ENCODE peak calls at places on chromosomes 12 and 14, in four cellular contexts. K, X, S and R are unnamed samples.

GRCh38 chr12:24899503-24900098 is 49.3 kb downstream of the BCAT1 start:
- DNase-seq in S (no peak), K (no peak), X (no peak), R (no peak)

GRCh38 chr12:56256326-56256960 is 1.7 kb downstream of the ANKRD52 start:
- DNase-seq in S (no peak), X (no peak), K (peak), R (no peak)

GRCh38 chr12:80018119-80018518 is 81.2 kb upstream of the OTOGL start:
- DNase-seq in X (no peak), S (no peak), K (no peak), R (no peak)

GRCh38 chr12:54716284-54716683 is 68.1 kb upstream of the DCD start:
- DNase-seq in K (no peak), X (no peak), S (no peak), R (no peak)

GRCh38 chr12:56518570-56518969 is 3.0 kb upstream of the RBMS2 start:
- DNase-seq in K (peak), S (no peak), X (no peak), R (no peak)

GRCh38 chr14:53450871-53451270 is 297.7 kb upstream of the DDHD1 start:
- DNase-seq in X (no peak), S (no peak), K (no peak), R (no peak)

GRCh38 chr14:68824517-68825347 is 31.9 kb upstream of the ZFP36L1 start:
- DNase-seq in X (peak), S (peak), K (peak), R (no peak)

GRCh38 chr12:107244584-107244983 is 151.2 kb upstream of the CRY1 start:
- DNase-seq in S (no peak), X (no peak), K (no peak), R (no peak)

GRCh38 chr12:55736780-55737580 is 5.9 kb upstream of the GDF11 start:
- DNase-seq in X (peak), K (peak), S (peak), R (peak)

GRCh38 chr12:41635731-41636130 is 447.6 kb downstream of the PDZRN4 start:
- DNase-seq in S (no peak), K (no peak), X (no peak), R (no peak)

GRCh38 chr14:72549026-72549425 is 344.9 kb downstream of the DPF3 start:
- DNase-seq in S (no peak), K (no peak), X (no peak), R (no peak)

GRCh38 chr12:120663741-120664140 is 23.2 kb upstream of the MLEC start:
- DNase-seq in X (no peak), S (no peak), K (no peak), R (no peak)

GRCh38 chr14:77339407-77339806 is 18.6 kb downstream of the GSTZ1 start:
- DNase-seq in S (no peak), K (peak), X (no peak), R (no peak)

GRCh38 chr14:75163677-75164076 is 12.7 kb downstream of the TMED10 start:
- DNase-seq in S (no peak), X (no peak), K (no peak), R (no peak)

GRCh38 chr14:102697125-102697900 is 79.9 kb upstream of the TRAF3 start:
- DNase-seq in X (no peak), S (no peak), K (no peak), R (no peak)

GRCh38 chr14:34098045-34098984 is 147.4 kb upstream of the EGLN3 start:
- DNase-seq in S (no peak), X (peak), K (peak), R (peak)

GRCh38 chr14:75615200-75615599 is 36.8 kb downstream of the FLVCR2 start:
- DNase-seq in X (no peak), S (peak), K (no peak), R (no peak)

GRCh38 chr14:100211893-100212292 is 27.1 kb upstream of the YY1 start:
- DNase-seq in X (no peak), K (no peak), S (no peak), R (no peak)

GRCh38 chr12:52692253-52692652 is 11.1 kb downstream of the KRT77 start:
- DNase-seq in X (no peak), K (no peak), S (peak), R (no peak)

GRCh38 chr12:108526482-108527234 is 11.6 kb downstream of the FICD start:
- DNase-seq in S (no peak), K (peak), X (no peak), R (no peak)

GRCh38 chr12:128786741-128787391 is 36.9 kb downstream of the SLC15A4 start:
- DNase-seq in S (no peak), K (no peak), X (no peak), R (no peak)

GRCh38 chr14:38866461-38866860 is 236.6 kb downstream of the SEC23A start:
- DNase-seq in S (no peak), K (peak), X (no peak), R (no peak)

GRCh38 chr14:79016828-79017505 is 846.8 kb downstream of the NRXN3 start:
- DNase-seq in S (no peak), K (peak), X (no peak), R (no peak)

GRCh38 chr12:32776258-32776657 is 20.6 kb upstream of the YARS2 start:
- DNase-seq in S (no peak), X (no peak), K (no peak), R (no peak)

GRCh38 chr12:120190386-120190785 is 4.1 kb downstream of the GCN1 start:
- DNase-seq in S (no peak), X (no peak), K (no peak), R (no peak)

GRCh38 chr12:39392154-39392925 is 50.6 kb downstream of the KIF21A start:
- DNase-seq in K (no peak), X (no peak), S (no peak), R (no peak)

GRCh38 chr12:42855362-42855950 is 265.9 kb upstream of the PRICKLE1 start:
- DNase-seq in X (no peak), S (no peak), K (no peak), R (no peak)

GRCh38 chr14:76955575-76956252 is 72.8 kb downstream of the IRF2BPL start:
- DNase-seq in S (peak), X (no peak), K (peak), R (peak)

GRCh38 chr12:15919491-15919890 is 8.4 kb downstream of the DERA start:
- DNase-seq in K (no peak), S (no peak), X (no peak), R (no peak)

GRCh38 chr14:72812292-72812851 is 81.5 kb downstream of the DPF3 start:
- DNase-seq in S (no peak), X (no peak), K (no peak), R (no peak)

GRCh38 chr14:54083549-54084239 is 127.1 kb upstream of the BMP4 start:
- DNase-seq in S (no peak), X (no peak), K (no peak), R (no peak)

GRCh38 chr12:49539406-49540228 is 787 bp downstream of the KCNH3 start:
- DNase-seq in K (no peak), S (no peak), X (no peak), R (no peak)

GRCh38 chr12:102120886-102121285 is 903 bp downstream of the PARPBP start:
- DNase-seq in S (peak), X (peak), K (peak), R (peak)

GRCh38 chr12:5305425-5305824 is 126.5 kb upstream of the NTF3 start:
- DNase-seq in K (no peak), S (no peak), X (no peak), R (no peak)

GRCh38 chr12:75712223-75712622 is 200.8 kb upstream of the KRR1 start:
- DNase-seq in X (peak), S (no peak), K (no peak), R (no peak)
- H3K4me2 ChIP-seq in X (peak), S (no peak), K (no peak), R (no peak)

DNA sequence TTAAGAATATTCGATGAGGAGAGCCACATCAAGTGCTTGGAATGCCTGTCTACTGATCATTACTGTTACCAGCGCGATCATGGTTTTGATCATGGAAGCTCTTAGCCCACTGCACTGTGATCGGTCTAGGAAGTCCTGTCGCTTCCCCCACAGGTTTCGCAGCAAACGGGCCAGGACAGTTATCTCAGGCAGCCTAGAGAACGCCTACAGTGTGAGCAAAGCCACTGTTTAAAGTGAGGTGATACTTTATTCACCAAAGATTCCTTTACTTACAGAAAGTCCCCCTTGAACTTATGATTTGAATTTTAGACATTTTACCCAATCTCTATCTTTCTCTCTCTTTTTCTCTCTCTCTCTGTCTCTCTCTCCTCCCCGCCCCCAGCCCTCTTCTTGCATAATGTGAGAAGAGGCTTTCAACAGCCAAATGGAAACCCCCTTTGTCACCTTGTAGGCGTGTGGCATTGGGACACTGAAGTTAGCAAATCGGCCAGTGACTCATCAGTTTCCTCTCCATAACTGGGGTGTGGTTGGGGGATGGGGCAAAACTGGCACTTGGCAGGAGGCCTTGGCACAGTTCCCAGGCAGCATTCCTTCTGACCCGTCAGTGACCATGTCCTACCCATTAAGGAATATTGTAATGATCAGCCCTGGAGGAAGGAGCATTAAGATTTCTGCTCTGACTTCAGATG is 214.8 kb downstream of the CHST11 start:
- DNase-seq in K (peak), X (peak), S (peak), R (peak)
- H3K4me2 ChIP-seq in K (no peak), X (peak), S (peak), R (no peak)

GRCh38 chr14:104081951-104082464 is 3.5 kb upstream of the ASPG start:
- DNase-seq in S (no peak), K (no peak), X (no peak), R (no peak)
- H3K4me2 ChIP-seq in S (no peak), K (no peak), X (no peak), R (no peak)

GRCh38 chr14:88748288-88748687 is 44.5 kb downstream of the EML5 start:
- DNase-seq in X (no peak), S (no peak), K (no peak), R (no peak)
- H3K4me2 ChIP-seq in X (no peak), S (no peak), K (no peak), R (no peak)

DNA sequence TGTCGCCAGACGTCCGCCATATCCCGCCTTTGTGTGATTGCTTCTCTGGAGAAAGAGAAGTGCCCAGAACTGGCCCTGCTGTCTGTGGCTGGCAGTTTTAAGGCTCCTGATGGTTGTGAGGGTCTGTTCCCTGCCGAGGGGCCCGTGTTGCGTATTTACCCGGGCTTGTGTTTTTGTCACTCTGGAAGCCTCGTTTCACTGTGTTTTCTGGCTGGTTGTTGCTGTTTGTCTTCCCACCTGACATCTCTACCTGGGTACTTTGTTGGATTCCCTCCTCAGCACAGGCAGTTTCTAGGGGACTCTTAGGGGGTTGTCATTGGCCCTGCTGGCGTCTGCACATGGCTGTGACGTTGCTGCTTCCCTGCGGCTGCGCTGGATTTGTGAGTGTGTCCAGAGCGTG is 6.3 kb downstream of the FBRSL1 start:
- DNase-seq in K (no peak), X (no peak), S (no peak), R (no peak)
- H3K4me2 ChIP-seq in K (no peak), X (no peak), S (no peak), R (no peak)

GRCh38 chr14:65321370-65321875 is 91.1 kb upstream of the FUT8 start:
- DNase-seq in S (peak), K (no peak), X (no peak), R (peak)

GRCh38 chr14:65318636-65319506 is 93.7 kb upstream of the FUT8 start:
- DNase-seq in S (peak), K (no peak), X (no peak), R (no peak)

DNA sequence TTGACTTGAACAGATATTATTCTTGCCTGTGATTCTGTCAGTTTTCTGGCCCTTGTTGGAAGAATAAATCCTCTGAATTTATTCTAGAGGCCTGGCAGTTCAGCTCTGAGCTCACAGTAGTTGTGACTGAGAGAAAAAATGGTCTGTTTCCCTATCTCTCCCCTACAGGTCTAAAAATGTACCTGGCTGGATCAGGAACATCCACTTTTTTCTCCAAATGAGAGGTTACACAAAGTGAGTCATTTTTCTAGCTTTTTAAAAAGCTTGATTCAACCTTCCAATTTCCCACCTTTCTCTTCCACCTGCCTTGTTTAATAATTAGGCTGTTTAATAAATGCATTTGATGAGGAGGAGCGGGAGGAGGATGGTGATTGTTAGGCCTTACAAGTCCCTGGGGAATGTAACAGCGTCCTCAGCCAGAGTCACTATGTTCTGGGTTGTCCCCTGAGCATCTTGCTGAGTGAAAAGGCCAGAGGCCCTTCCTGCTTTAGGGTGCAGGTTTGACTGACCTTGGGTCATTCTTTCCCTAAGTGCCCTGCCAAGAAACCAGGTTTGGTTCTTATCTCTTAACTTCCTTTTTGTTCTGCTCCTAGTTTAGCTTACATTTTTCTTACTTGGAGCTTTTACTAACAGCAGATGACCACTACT is 91.7 kb upstream of the FUT8 start:
- DNase-seq in S (peak), X (no peak), K (no peak), R (no peak)
- H3K4me2 ChIP-seq in S (peak), X (no peak), K (no peak), R (no peak)

GRCh38 chr12:62438098-62438692 is 28.4 kb upstream of the MON2 start:
- DNase-seq in S (peak), K (peak), X (peak), R (peak)
- H3K4me2 ChIP-seq in S (no peak), K (no peak), X (peak), R (no peak)

DNA sequence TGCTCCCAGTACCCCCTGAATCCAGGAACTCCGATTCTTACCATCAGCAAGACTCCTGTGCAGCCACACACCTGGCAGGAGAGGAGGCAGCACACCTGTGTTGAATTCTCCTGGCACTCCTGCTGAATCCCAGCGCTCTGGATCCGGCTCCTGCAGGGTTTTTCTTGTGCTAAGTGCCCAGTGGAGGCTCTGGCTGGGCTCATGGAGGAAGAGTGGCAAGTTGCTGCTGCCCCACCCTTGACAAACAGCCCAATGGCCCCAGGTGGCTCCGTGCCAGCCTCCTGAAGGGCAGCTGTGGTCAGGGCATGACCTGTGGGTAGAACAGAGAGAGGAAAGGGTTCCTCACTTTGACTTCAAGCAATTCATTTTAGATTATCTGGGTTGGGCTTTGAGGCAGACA is 20.0 kb downstream of the CRACR2A start:
- DNase-seq in K (no peak), X (no peak), S (no peak), R (no peak)
- H3K4me2 ChIP-seq in K (no peak), X (no peak), S (no peak), R (no peak)

DNA sequence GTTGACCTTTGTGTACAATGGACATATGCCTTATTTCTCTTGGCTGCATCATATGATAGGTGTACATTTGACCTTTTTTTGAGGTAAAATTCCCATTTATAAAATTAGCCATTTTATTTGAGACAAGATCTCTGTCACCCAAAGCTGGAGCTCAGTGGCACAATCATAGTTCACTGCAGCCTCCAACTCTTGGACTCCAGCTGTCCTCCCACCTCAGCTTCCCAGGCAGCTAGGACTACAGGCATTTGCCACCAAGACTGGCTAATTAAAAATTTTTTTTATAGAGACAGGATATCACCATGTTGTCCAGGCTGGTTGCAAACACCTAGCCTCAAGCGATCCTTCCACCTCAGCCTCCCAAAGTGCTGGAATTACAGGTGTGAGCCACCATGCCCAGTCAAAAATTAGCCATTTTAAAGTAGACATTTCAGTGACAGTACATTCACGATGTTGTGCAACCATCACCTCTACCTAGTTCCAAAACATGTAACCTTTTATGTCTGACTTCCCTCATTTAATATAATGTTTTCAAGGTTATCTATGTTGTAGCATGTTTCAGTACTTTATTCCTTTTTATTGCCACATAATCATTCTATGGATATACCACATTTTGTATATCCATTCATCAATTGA is 5.4 kb downstream of the G2E3 start:
- DNase-seq in X (no peak), K (no peak), S (no peak), R (no peak)
- H3K4me2 ChIP-seq in X (no peak), K (no peak), S (no peak), R (peak)

GRCh38 chr14:104496095-104496494 is 83.5 kb upstream of the C14orf180 start:
- DNase-seq in S (no peak), X (no peak), K (no peak), R (no peak)

GRCh38 chr14:104499784-104500496 is 79.6 kb upstream of the C14orf180 start:
- DNase-seq in X (no peak), K (no peak), S (no peak), R (no peak)

DNA sequence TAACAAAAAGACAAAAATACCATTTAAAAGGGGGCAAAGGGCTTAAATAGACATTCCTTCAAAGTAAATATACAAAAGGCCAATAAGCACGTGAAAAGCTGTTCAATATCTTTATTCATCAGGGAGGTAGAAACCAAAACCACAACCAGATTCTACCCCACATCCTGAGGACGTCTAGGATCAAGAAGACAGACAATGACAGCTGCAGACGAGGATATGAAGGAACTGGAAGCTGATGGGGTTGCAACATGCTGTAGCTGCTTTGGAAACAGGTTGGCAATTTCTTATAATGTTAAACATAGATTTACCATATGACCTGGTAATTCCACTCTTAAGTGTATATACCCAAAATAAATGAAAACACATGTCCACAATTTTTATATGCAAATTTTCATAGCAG is 85.1 kb upstream of the C14orf180 start:
- DNase-seq in K (no peak), S (no peak), X (no peak), R (peak)
- H3K4me2 ChIP-seq in K (no peak), S (no peak), X (no peak), R (no peak)